ENCODE peak calls at places on chromosomes 13 and 19, in seven cellular contexts. L is cardiac fibroblast; R is stimulated activated effector memory CD8-positive, alpha-beta T cell treated with anti-CD3 and anti-CD28 coated beads, Interleukin-12 subunit alpha, Interleukin-12 subunit beta, amount 100 ng/mL, for 72 hours; V is effector memory CD4-positive, alpha-beta T cell; S is fibroblast of pulmonary artery; I is IMR-90; W is EL. C is an unnamed sample.

GRCh38 chr19:11995174-11995573 is 30.3 kb downstream of the ZNF763 start:
- DNase-seq in W (peak; percentile 25), I (peak; percentile 51), R (no peak), V (no peak), S (peak; percentile 70), L (peak; percentile 72), C (no peak)

GRCh38 chr13:64850017-64850416 is 2380.1 kb downstream of the PCDH9 start:
- DNase-seq in L (no peak), V (no peak), S (no peak), W (no peak), R (no peak), I (no peak), C (no peak)

GRCh38 chr19:50772408-50773311 is 2.4 kb downstream of the GPR32 start:
- DNase-seq in S (peak; percentile 42), L (peak; percentile 48), I (peak; percentile 24), W (peak; percentile 19), R (no peak), V (no peak), C (peak; percentile 61)

GRCh38 chr13:111666377-111666776 is 345.9 kb downstream of the TEX29 start:
- DNase-seq in L (no peak), R (no peak), S (no peak), I (no peak), V (no peak), W (no peak), C (no peak)

GRCh38 chr19:55443045-55443823 is at the start of gene SHISA7:
- DNase-seq in L (no peak), S (no peak), R (no peak), I (no peak), W (no peak), V (no peak), C (no peak)

GRCh38 chr19:5247957-5248705 is 92.5 kb downstream of the PTPRS start:
- DNase-seq in V (no peak), I (no peak), W (no peak), R (no peak), S (no peak), L (no peak), C (no peak)

GRCh38 chr13:112961457-112962369 is 7.3 kb upstream of the MCF2L start:
- DNase-seq in V (no peak), L (no peak), W (no peak), I (no peak), R (no peak), S (no peak), C (no peak)

GRCh38 chr13:110537116-110537515 is 24.4 kb downstream of the RAB20 start:
- DNase-seq in S (no peak), V (no peak), W (no peak), I (no peak), R (no peak), L (no peak), C (no peak)

GRCh38 chr19:55681131-55682087 is 6.4 kb downstream of the EPN1 start:
- DNase-seq in V (no peak), W (peak; percentile 20), L (no peak), S (no peak), R (no peak), I (peak; percentile 53), C (no peak)

GRCh38 chr19:48683349-48683748 is 10.5 kb upstream of the NTN5 start:
- DNase-seq in V (no peak), L (peak; percentile 68), S (peak; percentile 57), W (peak; percentile 55), I (peak; percentile 19), R (no peak), C (peak; percentile 34)

GRCh38 chr13:22871248-22871647 is 309.5 kb upstream of the SGCG start:
- DNase-seq in L (no peak), V (no peak), W (no peak), I (no peak), R (no peak), S (no peak), C (no peak)

GRCh38 chr19:7709932-7710460 is 8.1 kb upstream of the FCER2 start:
- DNase-seq in W (no peak), R (no peak), V (no peak), L (no peak), I (no peak), S (no peak), C (no peak)

GRCh38 chr13:27524981-27525975 is 74.9 kb upstream of the MTIF3 start:
- DNase-seq in L (no peak), R (no peak), V (no peak), I (no peak), W (no peak), S (no peak), C (no peak)

GRCh38 chr19:47158879-47159509 is 28.4 kb downstream of the SAE1 start:
- DNase-seq in L (peak; percentile 59), V (peak; percentile 19), R (no peak), I (peak; percentile 15), W (peak; percentile 27), S (peak; percentile 36), C (no peak)

GRCh38 chr13:46961719-46962118 is 64.9 kb upstream of the HTR2A start:
- DNase-seq in V (no peak), W (peak; percentile 79), S (peak; percentile 76), R (no peak), L (peak; percentile 83), I (peak; percentile 89), C (peak; percentile 65)

GRCh38 chr13:66977156-66977555 is 253.0 kb downstream of the PCDH9 start:
- DNase-seq in L (peak; percentile 12), I (peak; percentile 41), S (no peak), W (no peak), R (no peak), V (no peak), C (no peak)

GRCh38 chr19:3682741-3683404 is 17.4 kb downstream of the PIP5K1C start:
- DNase-seq in W (peak; percentile 42), V (no peak), L (peak; percentile 61), S (peak; percentile 86), R (no peak), I (peak; percentile 60), C (no peak)

GRCh38 chr13:27712421-27712820 is 79.9 kb upstream of the GSX1 start:
- DNase-seq in W (no peak), I (no peak), R (no peak), V (no peak), L (peak; percentile 12), S (peak; percentile 33), C (no peak)

GRCh38 chr13:33015275-33015674 is 948 bp upstream of the KL start:
- DNase-seq in V (no peak), S (peak; percentile 31), R (no peak), L (no peak), I (no peak), W (no peak), C (no peak)

GRCh38 chr19:18233224-18233825 is 7.1 kb upstream of the PDE4C start:
- DNase-seq in R (no peak), S (peak; percentile 54), I (peak; percentile 39), L (peak; percentile 46), V (peak; percentile 30), W (peak; percentile 47), C (peak; percentile 76)

GRCh38 chr19:53978975-53979801 is 12.2 kb upstream of the CACNG6 start:
- DNase-seq in S (no peak), L (no peak), W (no peak), R (no peak), I (no peak), V (no peak), C (no peak)

GRCh38 chr19:18717601-18718000 is 34.1 kb downstream of the CRTC1 start:
- DNase-seq in W (no peak), I (no peak), R (no peak), S (no peak), V (no peak), L (no peak), C (no peak)

GRCh38 chr13:46577656-46578589 is 25.0 kb downstream of the LRCH1 start:
- DNase-seq in R (no peak), S (no peak), V (no peak), L (no peak), W (peak; percentile 18), I (peak; percentile 33), C (no peak)

GRCh38 chr13:112895521-112896465 is 73.2 kb upstream of the MCF2L start:
- DNase-seq in W (no peak), S (no peak), R (no peak), L (no peak), V (no peak), I (no peak), C (no peak)

GRCh38 chr19:27793128-27793643 is 1419.8 kb downstream of the UQCRFS1 start:
- DNase-seq in W (peak; percentile 86), S (peak; percentile 67), I (peak; percentile 58), L (peak; percentile 83), V (peak; percentile 57), R (peak; percentile 88), C (peak; percentile 81)

GRCh38 chr13:110575322-110576069 is 14.0 kb upstream of the RAB20 start:
- DNase-seq in W (peak; percentile 61), S (peak; percentile 21), R (peak; percentile 55), I (peak; percentile 48), L (peak; percentile 43), V (no peak), C (no peak)

GRCh38 chr13:105814219-105814901 is 721.1 kb downstream of the EFNB2 start:
- DNase-seq in R (no peak), L (no peak), S (no peak), I (no peak), V (no peak), W (no peak), C (no peak)

GRCh38 chr13:29925457-29925856 is 75.0 kb upstream of the UBL3 start:
- DNase-seq in S (peak; percentile 95), V (no peak), R (no peak), L (peak; percentile 86), W (peak; percentile 81), I (peak; percentile 78), C (peak; percentile 58)

GRCh38 chr13:109680930-109681329 is 105.5 kb downstream of the IRS2 start:
- DNase-seq in S (no peak), I (no peak), W (no peak), V (no peak), L (no peak), R (no peak), C (no peak)